ENCODE peak calls at places on chromosomes 3 and 15, in five cellular contexts. J is lung, H is psoas muscle, D is foreskin fibroblast, E is fibroblast of mammary gland. L is an unnamed sample.

GRCh38 chr3:61926913-61927312 is 365.5 kb downstream of the PTPRG start:
- DNase-seq in J (no peak), H (no peak), D (peak), E (peak), L (peak)

GRCh38 chr15:25175033-25175788 is 220.4 kb downstream of the SNRPN start:
- DNase-seq in J (peak), H (peak), D (no peak), E (no peak), L (no peak)

GRCh38 chr3:99774467-99774866 is 43.2 kb upstream of the CMSS1 start:
- DNase-seq in J (no peak), H (no peak), D (peak), E (peak), L (peak)

GRCh38 chr15:83871808-83872559 is 218.1 kb downstream of the ADAMTSL3 start:
- DNase-seq in J (no peak), H (no peak), D (peak), E (peak), L (peak)

GRCh38 chr3:39205919-39206516 is 13.6 kb upstream of the XIRP1 start:
- DNase-seq in J (no peak), H (no peak), D (no peak), E (no peak), L (no peak)

GRCh38 chr3:10329495-10330015 is 8.6 kb upstream of the SEC13 start:
- DNase-seq in J (no peak), H (no peak), D (no peak), E (no peak), L (no peak)

GRCh38 chr15:71011503-71012155 is 103.6 kb upstream of the THSD4 start:
- DNase-seq in J (no peak), H (no peak), D (peak), E (peak), L (peak)

GRCh38 chr3:13825317-13825590 is 54.6 kb downstream of the WNT7A start:
- DNase-seq in J (no peak), H (no peak), D (no peak), E (no peak), L (no peak)

GRCh38 chr3:116394365-116394764 is 50.9 kb downstream of the LSAMP start:
- DNase-seq in J (no peak), H (no peak), D (no peak), E (peak), L (no peak)

GRCh38 chr3:157195965-157196364 is 36.0 kb upstream of the CCNL1 start:
- DNase-seq in J (no peak), H (no peak), D (peak), E (peak), L (no peak)

GRCh38 chr3:99330924-99331532 is 307.4 kb upstream of the COL8A1 start:
- DNase-seq in J (no peak), H (no peak), D (no peak), E (no peak), L (peak)

GRCh38 chr3:51874889-51875288 is 512 bp downstream of the IQCF5 start:
- DNase-seq in J (no peak), H (no peak), D (no peak), E (no peak), L (no peak)

GRCh38 chr3:183253961-183254815 is 1.1 kb downstream of the B3GNT5 start:
- DNase-seq in J (no peak), H (peak), D (peak), E (no peak), L (peak)
- TF ChIP-seq CTCF in J (no peak), H (peak), D (no peak), E (no peak), L (no peak)

DNA sequence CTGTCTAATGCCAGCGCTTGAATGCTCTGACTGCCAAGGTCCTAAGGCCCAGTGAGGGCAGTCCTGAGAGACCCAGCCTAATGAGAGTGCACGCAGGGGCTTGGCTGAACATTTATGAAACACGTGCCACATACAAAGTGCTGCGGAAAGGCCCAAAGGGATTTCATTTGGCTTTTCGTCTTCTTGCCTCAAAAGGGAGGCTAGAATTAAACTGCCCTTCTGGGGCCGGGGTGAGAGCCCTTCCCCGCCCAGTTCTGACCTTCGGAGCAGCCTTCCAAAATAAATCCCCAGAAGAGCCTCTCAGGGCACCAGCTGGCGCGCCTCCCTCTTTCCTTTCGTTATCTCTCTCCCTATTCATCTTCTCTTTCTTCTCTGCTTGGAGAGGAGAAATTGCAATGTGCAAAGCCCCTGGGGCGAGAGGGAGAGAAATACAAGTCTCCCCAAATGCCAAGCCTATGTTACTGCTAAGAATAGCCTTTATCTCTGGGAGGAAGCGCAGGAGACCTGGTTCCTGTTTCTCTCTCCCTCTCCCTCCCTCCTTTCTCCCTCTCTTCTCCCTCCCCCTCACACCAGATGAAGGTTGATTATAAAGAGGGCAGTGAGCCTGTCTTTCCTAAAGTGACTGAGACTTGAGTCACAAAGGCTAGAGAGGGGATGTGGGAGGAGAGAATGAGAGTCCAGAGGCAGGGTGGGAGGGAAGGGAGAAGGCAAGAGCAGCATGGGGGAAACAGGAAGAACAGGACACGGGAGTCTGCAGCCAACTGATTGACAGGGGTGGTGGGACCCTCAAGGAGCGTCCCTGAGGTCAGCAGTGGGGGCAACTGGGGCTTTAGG is 36.7 kb upstream of the NDUFB4 start:
- DNase-seq in J (no peak), H (peak), D (peak), E (peak), L (peak)
- H3K4me3 ChIP-seq in J (no peak), H (peak), D (peak), E (peak), L (peak)

GRCh38 chr15:41018534-41018933 is 65.3 kb downstream of the CHAC1 start:
- DNase-seq in J (peak), H (no peak), D (peak), E (no peak), L (peak)
- TF ChIP-seq CTCF in J (peak), H (peak), D (peak), E (no peak), L (peak)

DNA sequence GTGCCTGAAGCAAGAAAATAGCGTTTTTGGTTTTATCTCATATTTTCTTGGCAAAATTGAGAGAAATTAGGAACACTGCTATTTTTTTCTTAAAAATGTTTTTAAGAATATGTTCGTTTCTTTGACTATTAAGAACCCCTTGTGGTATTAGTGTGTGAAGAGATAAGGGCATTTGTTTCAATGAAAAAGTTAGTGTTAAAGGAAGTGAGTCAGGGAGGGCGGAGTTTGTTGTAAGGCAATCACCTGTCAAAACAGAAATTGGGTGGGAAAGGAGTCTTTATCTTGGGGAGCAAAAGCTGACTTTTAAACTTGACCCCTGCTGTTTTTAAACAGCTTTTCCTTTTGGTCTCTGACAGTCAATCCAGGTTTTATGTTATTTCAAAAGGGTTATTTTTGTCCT is 4.2 kb downstream of the RAP2B start:
- DNase-seq in J (no peak), H (no peak), D (peak), E (no peak), L (peak)
- H3K4me3 ChIP-seq in J (no peak), H (peak), D (peak), E (no peak), L (peak)

GRCh38 chr3:43760951-43761350 is 70.2 kb downstream of the ABHD5 start:
- DNase-seq in J (no peak), H (no peak), D (no peak), E (no peak), L (no peak)

GRCh38 chr3:43762486-43762885 is 71.7 kb downstream of the ABHD5 start:
- DNase-seq in J (no peak), H (no peak), D (no peak), E (no peak), L (no peak)

GRCh38 chr3:43758826-43759225 is 68.1 kb downstream of the ABHD5 start:
- DNase-seq in J (no peak), H (no peak), D (no peak), E (no peak), L (no peak)

GRCh38 chr3:43757613-43758012 is 66.9 kb downstream of the ABHD5 start:
- DNase-seq in J (no peak), H (no peak), D (peak), E (no peak), L (no peak)

DNA sequence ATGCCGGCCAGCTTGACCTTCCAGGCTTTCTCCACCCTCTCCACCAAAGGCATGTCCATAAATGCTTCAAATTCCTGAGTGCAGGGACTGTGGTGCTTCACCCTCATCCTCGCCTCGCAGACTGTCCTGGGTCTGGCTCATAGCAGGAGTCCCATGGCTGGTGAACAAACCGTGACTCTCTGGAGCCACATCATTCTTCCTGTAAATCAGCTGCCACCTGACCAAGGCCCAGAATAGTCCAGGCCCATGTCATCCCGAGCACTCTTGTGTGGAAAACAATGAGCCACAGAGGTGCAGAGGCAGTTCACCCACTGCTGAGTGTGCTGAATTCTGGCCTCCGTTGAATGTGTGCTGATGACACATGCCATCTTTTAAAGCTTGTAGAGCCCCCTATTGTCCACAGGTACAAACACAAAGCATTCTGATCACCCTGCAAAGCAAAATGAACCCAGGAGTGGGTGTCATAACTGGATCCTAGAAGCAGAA is 68.6 kb downstream of the ABHD5 start:
- DNase-seq in J (no peak), H (peak), D (peak), E (peak), L (peak)
- TF ChIP-seq CTCF in J (no peak), H (no peak), D (peak), E (peak), L (peak)

GRCh38 chr3:192758654-192759053 is 31.3 kb upstream of the FGF12 start:
- DNase-seq in J (no peak), H (no peak), D (no peak), E (no peak), L (no peak)
- H3K4me3 ChIP-seq in J (no peak), H (no peak), D (no peak), E (no peak), L (no peak)

GRCh38 chr3:97821810-97822775 is at the start of gene CRYBG3:
- DNase-seq in J (peak), H (peak), D (peak), E (peak), L (peak)
- TF ChIP-seq CTCF in J (no peak), H (peak), D (peak), E (peak), L (peak)

GRCh38 chr3:171255236-171255806 is 204.9 kb downstream of the TNIK start:
- DNase-seq in J (no peak), H (no peak), D (no peak), E (no peak), L (no peak)
- H3K4me3 ChIP-seq in J (no peak), H (no peak), D (no peak), E (no peak), L (no peak)